ENCODE peak calls at places on chromosomes 6 and 20, in six cellular contexts. C is spleen, E is kidney, G is ovary, T is HFF-Myc, I is tibial artery. D is an unnamed sample.

GRCh38 chr6:148650941-148651540 is 95.8 kb upstream of the UST start:
- DNase-seq in C (no peak), E (no peak), G (no peak), T (no peak), I (no peak), D (no peak)

GRCh38 chr6:117781550-117781949 is 106.3 kb downstream of the NUS1 start:
- DNase-seq in C (no peak), E (no peak), G (no peak), T (no peak), I (no peak), D (no peak)

GRCh38 chr20:16761305-16761829 is 13.2 kb downstream of the OTOR start:
- DNase-seq in C (no peak), E (no peak), G (peak; percentile 41), T (peak; percentile 44), I (peak; percentile 24), D (no peak)

GRCh38 chr20:9616455-9616805 is 102.0 kb downstream of the LAMP5 start:
- DNase-seq in C (no peak), E (no peak), G (no peak), T (no peak), I (no peak), D (no peak)

GRCh38 chr20:48633620-48634257 is 194.1 kb downstream of the PREX1 start:
- DNase-seq in C (peak; percentile 41), E (peak; percentile 40), G (no peak), T (no peak), I (no peak), D (no peak)

GRCh38 chr6:139172567-139172966 is 37.7 kb downstream of the HECA start:
- DNase-seq in C (no peak), E (no peak), G (no peak), T (no peak), I (no peak), D (no peak)

GRCh38 chr20:34301587-34302311 is 1.4 kb downstream of the AHCY start:
- DNase-seq in C (no peak), E (no peak), G (no peak), T (no peak), I (no peak), D (no peak)

GRCh38 chr20:32920066-32920465 is 61.3 kb downstream of the EFCAB8 start:
- DNase-seq in C (no peak), E (no peak), G (no peak), T (no peak), I (no peak), D (no peak)

GRCh38 chr6:42928748-42929087 is 562 bp upstream of the CNPY3 start:
- DNase-seq in C (no peak), E (no peak), G (no peak), T (no peak), I (no peak), D (no peak)

GRCh38 chr6:31087494-31088089 is 24.8 kb downstream of the C6orf15 start:
- DNase-seq in C (peak; percentile 89), E (no peak), G (peak; percentile 91), T (peak; percentile 74), I (peak; percentile 87), D (peak; percentile 89)

GRCh38 chr6:5617179-5617578 is 355.9 kb downstream of the FARS2 start:
- DNase-seq in C (no peak), E (no peak), G (no peak), T (no peak), I (no peak), D (no peak)

GRCh38 chr20:8331740-8332412 is 199.8 kb downstream of the PLCB1 start:
- DNase-seq in C (no peak), E (peak; percentile 79), G (no peak), T (peak; percentile 30), I (no peak), D (no peak)

GRCh38 chr6:13368079-13368478 is 39.7 kb upstream of the TBC1D7 start:
- DNase-seq in C (no peak), E (no peak), G (no peak), T (no peak), I (no peak), D (no peak)

GRCh38 chr6:301929-302705 is 9.8 kb downstream of the DUSP22 start:
- DNase-seq in C (no peak), E (no peak), G (no peak), T (no peak), I (no peak), D (no peak)

GRCh38 chr20:62706344-62706743 is 2.3 kb upstream of the NTSR1 start:
- DNase-seq in C (no peak), E (no peak), G (no peak), T (no peak), I (no peak), D (no peak)

GRCh38 chr6:156347251-156348049 is 429.7 kb upstream of the ARID1B start:
- DNase-seq in C (no peak), E (no peak), G (no peak), T (no peak), I (no peak), D (no peak)

GRCh38 chr6:152529364-152529763 is 107.8 kb downstream of the SYNE1 start:
- DNase-seq in C (no peak), E (no peak), G (no peak), T (no peak), I (no peak), D (no peak)

GRCh38 chr20:23344336-23344735 is 6.3 kb upstream of the NXT1 start:
- DNase-seq in C (no peak), E (no peak), G (no peak), T (no peak), I (no peak), D (no peak)

GRCh38 chr20:23350855-23351838 is 556 bp downstream of the NXT1 start:
- DNase-seq in C (peak; percentile 92), E (peak; percentile 90), G (peak; percentile 55), T (no peak), I (peak; percentile 58), D (peak; percentile 79)

GRCh38 chr20:23350007-23350854 is at the start of gene NXT1:
- DNase-seq in C (peak; percentile 98), E (peak; percentile 98), G (peak; percentile 96), T (peak; percentile 92), I (peak; percentile 96), D (peak; percentile 99)

GRCh38 chr20:23347791-23348190 is 2.8 kb upstream of the NXT1 start:
- DNase-seq in C (no peak), E (no peak), G (no peak), T (no peak), I (no peak), D (no peak)

DNA sequence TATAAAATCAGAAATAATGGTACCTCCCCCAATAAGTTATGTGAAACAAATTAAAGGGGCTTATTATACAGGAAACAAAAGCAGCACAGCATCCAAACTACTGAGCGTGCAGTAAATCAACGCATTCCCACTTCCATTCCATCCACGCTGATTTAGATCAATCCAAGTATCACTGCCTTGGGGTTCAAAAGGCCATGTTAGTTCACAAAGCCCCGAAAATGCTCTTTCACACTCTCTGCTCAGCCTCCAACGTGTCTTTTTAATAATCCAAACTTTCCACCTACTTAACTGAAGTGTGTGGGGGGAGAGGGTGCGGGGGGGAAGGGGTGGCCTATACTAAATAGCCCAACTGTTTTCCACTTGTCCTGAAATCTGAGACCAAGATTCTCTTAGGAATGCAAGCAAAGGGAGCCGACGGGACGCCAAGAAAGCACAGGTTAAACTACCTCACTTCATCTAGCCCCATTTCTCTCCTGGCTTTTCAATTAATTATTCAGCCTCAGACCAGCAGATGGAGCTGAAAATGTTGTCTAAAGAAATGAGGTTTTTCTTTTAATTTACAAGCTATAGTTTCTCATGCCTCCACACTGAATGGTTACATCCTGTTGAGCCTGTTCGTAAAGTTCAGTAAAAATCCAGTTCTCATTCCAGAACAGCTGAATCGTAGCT is 1.1 kb upstream of the NXT1 start:
- DNase-seq in C (no peak), E (no peak), G (peak; percentile 44), T (no peak), I (no peak), D (no peak)
- TF ChIP-seq CTCF in C (peak; percentile 59), E (peak; percentile 45), G (peak; percentile 72), T (peak; percentile 26), I (peak; percentile 77), D (peak; percentile 49)

GRCh38 chr6:89433637-89434499 is 916 bp downstream of the ANKRD6 start:
- DNase-seq in C (peak; percentile 84), E (peak; percentile 78), G (no peak), T (no peak), I (peak; percentile 37), D (no peak)

GRCh38 chr6:89434954-89435353 is 2.0 kb downstream of the ANKRD6 start:
- DNase-seq in C (no peak), E (no peak), G (no peak), T (no peak), I (no peak), D (no peak)

GRCh38 chr6:89436226-89436625 is 3.3 kb downstream of the ANKRD6 start:
- DNase-seq in C (no peak), E (no peak), G (no peak), T (peak; percentile 22), I (no peak), D (no peak)

GRCh38 chr6:89430563-89430962 is 2.4 kb upstream of the ANKRD6 start:
- DNase-seq in C (no peak), E (no peak), G (no peak), T (no peak), I (no peak), D (no peak)

GRCh38 chr6:89432875-89433636 is at the start of gene ANKRD6:
- DNase-seq in C (peak; percentile 96), E (peak; percentile 88), G (peak; percentile 83), T (no peak), I (peak; percentile 76), D (peak; percentile 83)
- H3K4me3 ChIP-seq in C (peak within 1 kb of the TSS; percentile 66), E (peak within 1 kb of the TSS; percentile 67), G (peak within 1 kb of the TSS; percentile 72), T (peak within 1 kb of the TSS; percentile 46), I (peak within 1 kb of the TSS; percentile 94), D (peak within 1 kb of the TSS; percentile 99)

GRCh38 chr6:134436281-134436815 is 118.4 kb upstream of the SGK1 start:
- DNase-seq in C (no peak), E (peak; percentile 83), G (peak; percentile 34), T (peak; percentile 81), I (peak; percentile 59), D (no peak)

GRCh38 chr6:134436950-134437349 is 119.0 kb upstream of the SGK1 start:
- DNase-seq in C (no peak), E (no peak), G (no peak), T (no peak), I (no peak), D (no peak)

GRCh38 chr6:134435814-134436280 is 117.9 kb upstream of the SGK1 start:
- DNase-seq in C (no peak), E (no peak), G (no peak), T (no peak), I (no peak), D (no peak)

GRCh38 chr6:134438825-134439224 is 120.9 kb upstream of the SGK1 start:
- DNase-seq in C (no peak), E (no peak), G (no peak), T (no peak), I (no peak), D (no peak)

GRCh38 chr6:134437376-134437775 is 119.5 kb upstream of the SGK1 start:
- DNase-seq in C (no peak), E (no peak), G (no peak), T (no peak), I (peak; percentile 25), D (no peak)
- TF ChIP-seq CTCF in C (no peak), E (no peak), G (no peak), T (no peak), I (no peak), D (no peak)

DNA sequence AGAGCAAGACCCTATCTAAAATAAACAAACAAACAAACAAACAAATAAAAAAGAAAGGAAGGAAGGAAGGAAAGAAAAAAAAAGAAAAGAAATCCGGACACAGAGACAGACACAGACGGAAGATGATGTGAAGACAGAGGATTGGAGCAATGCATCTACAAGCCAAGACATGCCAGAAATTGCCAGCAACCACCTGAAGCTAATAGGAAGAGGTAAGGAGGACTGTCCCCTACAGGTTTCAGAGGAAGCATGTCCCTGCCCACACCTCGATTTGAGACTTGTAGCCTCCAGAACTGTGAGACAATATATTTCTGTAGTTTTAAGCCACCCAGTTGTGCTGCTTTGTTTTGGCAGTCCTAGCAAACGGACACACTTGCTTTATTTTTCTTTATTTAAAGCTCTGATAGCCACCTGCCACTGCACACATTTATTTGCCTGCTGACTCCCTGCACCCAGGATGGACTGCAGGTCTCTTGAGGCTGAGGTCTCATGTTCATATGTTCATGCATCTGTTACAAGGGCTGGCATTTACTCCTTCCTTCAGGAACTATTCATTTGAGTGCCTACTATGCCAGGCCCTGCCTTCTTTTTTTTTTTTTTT is 20.7 kb upstream of the ZMYND8 start:
- DNase-seq in C (no peak), E (no peak), G (no peak), T (no peak), I (no peak), D (no peak)
- H3K4me3 ChIP-seq in C (no peak overlapping the region), E (no peak overlapping the region), G (no peak overlapping the region), T (no peak overlapping the region), I (no peak overlapping the region), D (no peak overlapping the region)

D was measured in sigmoid colon.